ENCODE peak calls at places on chromosomes 5 and 9, in six cellular contexts. H, C, W, Y, P and O are unnamed samples.

GRCh38 chr9:72551306-72551705 is 29.9 kb downstream of the TMC1 start:
- DNase-seq in H (no peak), C (no peak), W (no peak), Y (no peak), P (no peak), O (no peak)

GRCh38 chr5:96530901-96531300 is 97.9 kb upstream of the PCSK1 start:
- DNase-seq in H (no peak), C (no peak), W (no peak), Y (no peak), P (no peak), O (no peak)

GRCh38 chr5:81187885-81188284 is 45.2 kb upstream of the CKMT2 start:
- DNase-seq in H (no peak), C (no peak), W (peak; percentile 72), Y (no peak), P (no peak), O (no peak)

GRCh38 chr5:90636948-90637347 is 78.4 kb downstream of the ADGRV1 start:
- DNase-seq in H (no peak), C (no peak), W (no peak), Y (no peak), P (no peak), O (no peak)

GRCh38 chr9:108786756-108787663 is 68.8 kb downstream of the ACTL7B start:
- DNase-seq in H (no peak), C (no peak), W (peak; percentile 44), Y (no peak), P (no peak), O (no peak)

GRCh38 chr5:79305706-79306105 is 69.8 kb downstream of the JMY start:
- DNase-seq in H (no peak), C (no peak), W (no peak), Y (no peak), P (no peak), O (no peak)

GRCh38 chr5:123756325-123756664 is 244.3 kb downstream of the CSNK1G3 start:
- DNase-seq in H (no peak), C (no peak), W (no peak), Y (no peak), P (no peak), O (no peak)

GRCh38 chr5:14942212-14942611 is 70.6 kb upstream of the ANKH start:
- DNase-seq in H (no peak), C (no peak), W (no peak), Y (no peak), P (no peak), O (no peak)

GRCh38 chr5:87394407-87394806 is 18.3 kb downstream of the CCNH start:
- DNase-seq in H (no peak), C (no peak), W (no peak), Y (no peak), P (no peak), O (no peak)

GRCh38 chr9:135080286-135081263 is 6.9 kb upstream of the OLFM1 start:
- DNase-seq in H (no peak), C (no peak), W (no peak), Y (no peak), P (no peak), O (peak; percentile 15)

GRCh38 chr5:142296914-142297417 is 27.9 kb downstream of the SPRY4 start:
- DNase-seq in H (no peak), C (no peak), W (no peak), Y (no peak), P (no peak), O (no peak)

GRCh38 chr9:111195779-111196178 is 134.2 kb downstream of the OR2K2 start:
- DNase-seq in H (no peak), C (no peak), W (no peak), Y (no peak), P (no peak), O (no peak)

GRCh38 chr9:36485647-36486453 is 85.8 kb upstream of the RNF38 start:
- DNase-seq in H (no peak), C (no peak), W (no peak), Y (no peak), P (peak; percentile 62), O (no peak)

GRCh38 chr9:35611230-35611797 is 6.3 kb downstream of the TESK1 start:
- DNase-seq in H (peak; percentile 74), C (no peak), W (peak; percentile 41), Y (peak; percentile 34), P (no peak), O (no peak)

GRCh38 chr9:12775373-12775962 is 648 bp downstream of the LURAP1L start:
- DNase-seq in H (no peak), C (no peak), W (no peak), Y (no peak), P (no peak), O (peak; percentile 55)

GRCh38 chr5:38468202-38468656 is 88.2 kb downstream of the LIFR start:
- DNase-seq in H (no peak), C (peak; percentile 51), W (no peak), Y (no peak), P (no peak), O (no peak)

GRCh38 chr9:134551176-134551575 is 90.4 kb upstream of the COL5A1 start:
- DNase-seq in H (no peak), C (no peak), W (no peak), Y (no peak), P (no peak), O (no peak)

GRCh38 chr5:759781-760362 is 24.7 kb downstream of the ZDHHC11B start:
- DNase-seq in H (no peak), C (peak; percentile 13), W (no peak), Y (no peak), P (no peak), O (peak; percentile 63)

GRCh38 chr9:107738789-107739188 is 249.2 kb upstream of the KLF4 start:
- DNase-seq in H (no peak), C (peak; percentile 29), W (no peak), Y (no peak), P (no peak), O (no peak)

GRCh38 chr5:91885291-91886265 is 502.5 kb upstream of the ARRDC3 start:
- DNase-seq in H (no peak), C (no peak), W (no peak), Y (no peak), P (no peak), O (no peak)

GRCh38 chr9:95513722-95514121 is 3.0 kb downstream of the PTCH1 start:
- DNase-seq in H (no peak), C (no peak), W (no peak), Y (no peak), P (no peak), O (no peak)

GRCh38 chr9:22098636-22099332 is 89.7 kb upstream of the CDKN2B start:
- DNase-seq in H (no peak), C (no peak), W (no peak), Y (no peak), P (no peak), O (no peak)

GRCh38 chr5:106827061-106827460 is 843.7 kb downstream of the EFNA5 start:
- DNase-seq in H (no peak), C (no peak), W (no peak), Y (no peak), P (no peak), O (no peak)

GRCh38 chr9:87599901-87600610 is 102.4 kb downstream of the DAPK1 start:
- DNase-seq in H (no peak), C (peak; percentile 69), W (no peak), Y (no peak), P (no peak), O (no peak)

GRCh38 chr5:160312960-160313734 is 783 bp upstream of the CCNJL start:
- DNase-seq in H (no peak), C (no peak), W (no peak), Y (no peak), P (no peak), O (no peak)

GRCh38 chr5:146762830-146763229 is 115.7 kb downstream of the PPP2R2B start:
- DNase-seq in H (no peak), C (no peak), W (peak; percentile 10), Y (no peak), P (no peak), O (peak; percentile 21)

GRCh38 chr5:81908044-81908443 is 63.8 kb upstream of the ATG10 start:
- DNase-seq in H (no peak), C (no peak), W (no peak), Y (no peak), P (no peak), O (no peak)

DNA sequence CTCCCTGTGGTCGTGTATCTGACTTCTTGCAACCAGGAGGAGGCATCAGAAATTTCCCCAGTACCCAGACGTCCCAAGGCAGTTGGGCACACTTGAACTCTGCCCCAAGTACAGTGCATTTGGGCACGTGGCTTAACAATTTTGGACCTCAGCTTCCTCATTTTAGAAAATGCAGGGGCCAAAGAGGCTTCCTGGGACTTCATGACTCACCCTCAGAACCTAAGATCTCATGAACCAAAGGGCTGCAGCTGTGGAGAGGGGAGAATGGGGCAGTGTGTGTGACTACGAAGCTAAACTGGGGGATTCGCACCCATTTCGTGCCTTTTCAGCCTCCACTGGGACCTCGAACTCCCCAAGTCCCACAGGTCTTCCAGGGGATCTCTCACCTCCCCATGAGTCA is 59.2 kb downstream of the SYK start:
- DNase-seq in H (no peak), C (no peak), W (no peak), Y (no peak), P (no peak), O (no peak)
- H3K27ac ChIP-seq in H (no peak overlapping the region), C (no peak overlapping the region), W (no peak overlapping the region), Y (no peak overlapping the region), P (no peak overlapping the region), O (no peak overlapping the region)

GRCh38 chr5:151101151-151101550 is 20.3 kb upstream of the TNIP1 start:
- DNase-seq in H (no peak), C (no peak), W (no peak), Y (no peak), P (no peak), O (peak; percentile 86)
- H3K27ac ChIP-seq in H (no peak overlapping the region), C (peak overlapping the region; percentile 37), W (peak overlapping the region; percentile 90), Y (no peak overlapping the region), P (peak overlapping the region; percentile 44), O (peak overlapping the region; percentile 69)

GRCh38 chr5:139418804-139419203 is 14.9 kb upstream of the SPATA24 start:
- DNase-seq in H (no peak), C (no peak), W (no peak), Y (no peak), P (no peak), O (no peak)
- H3K27ac ChIP-seq in H (no peak overlapping the region), C (no peak overlapping the region), W (peak overlapping the region; percentile 57), Y (no peak overlapping the region), P (peak overlapping the region; percentile 77), O (no peak overlapping the region)

GRCh38 chr5:53418409-53418808 is 62.0 kb upstream of the FST start:
- DNase-seq in H (no peak), C (no peak), W (no peak), Y (no peak), P (no peak), O (no peak)
- H3K27ac ChIP-seq in H (no peak overlapping the region), C (no peak overlapping the region), W (no peak overlapping the region), Y (no peak overlapping the region), P (no peak overlapping the region), O (no peak overlapping the region)

GRCh38 chr9:2741441-2742158 is 24.3 kb downstream of the KCNV2 start:
- DNase-seq in H (no peak), C (peak; percentile 34), W (no peak), Y (no peak), P (no peak), O (peak; percentile 87)
- H3K27ac ChIP-seq in H (no peak overlapping the region), C (peak overlapping the region; percentile 60), W (no peak overlapping the region), Y (no peak overlapping the region), P (no peak overlapping the region), O (peak overlapping the region; percentile 69)